ENCODE peak calls at places on chromosome 11, in eight cellular contexts. P is activated gamma-delta T cell; V is HT-29; L is GM23248; S is stimulated activated naive B cell treated with anti-CD40 and anti-IgM and Interleukin-4, amounts not matched to agents 10 μg/mL and 1 μg/mL and 100 μg/mL, for 72 hours; D is HFF-Myc; N is T-helper 2 cell; R is activated CD8-positive, alpha-beta memory T cell treated with anti-CD3 and anti-CD28 coated beads for 1 hour. W is an unnamed sample.

GRCh38 chr11:12439615-12440014 is 62.2 kb downstream of the PARVA start:
- DNase-seq in D (no peak), L (no peak), V (peak; percentile 27), N (no peak), P (no peak), S (no peak), R (no peak), W (no peak)

GRCh38 chr11:48020092-48020755 is 39.9 kb downstream of the PTPRJ start:
- DNase-seq in P (no peak), S (peak; percentile 55), V (no peak), D (no peak), N (peak; percentile 95), L (no peak), R (no peak), W (no peak)

GRCh38 chr11:121321614-121322243 is 29.2 kb downstream of the SC5D start:
- DNase-seq in N (peak; percentile 71), P (no peak), V (peak; percentile 77), L (peak; percentile 52), R (no peak), D (no peak), S (no peak), W (no peak)

GRCh38 chr11:76637491-76638266 is 32.9 kb downstream of the LRRC32 start:
- DNase-seq in R (no peak), P (no peak), D (no peak), N (peak; percentile 24), L (no peak), V (no peak), S (peak; percentile 80), W (peak; percentile 66)

GRCh38 chr11:135061166-135061565 is 649.1 kb upstream of the B3GAT1 start:
- DNase-seq in N (no peak), R (no peak), D (no peak), P (no peak), S (no peak), V (no peak), L (no peak), W (no peak)

GRCh38 chr11:75063732-75064314 is 32.9 kb downstream of the OR2AT4 start:
- DNase-seq in R (no peak), S (no peak), D (no peak), P (no peak), V (no peak), N (no peak), L (peak; percentile 1), W (no peak)

GRCh38 chr11:68213555-68214172 is 568 bp upstream of the KMT5B start:
- DNase-seq in P (peak; percentile 78), D (peak; percentile 42), S (peak; percentile 82), V (peak; percentile 94), N (peak; percentile 98), R (peak; percentile 54), L (peak; percentile 97), W (peak; percentile 80)

GRCh38 chr11:89163686-89164085 is 14.0 kb upstream of the TYR start:
- DNase-seq in R (no peak), V (no peak), N (no peak), D (no peak), P (no peak), L (no peak), S (no peak), W (no peak)

GRCh38 chr11:9759519-9760179 is 95.8 kb downstream of the SWAP70 start:
- DNase-seq in S (peak; percentile 93), P (no peak), V (peak; percentile 73), R (peak; percentile 53), N (peak; percentile 96), L (peak; percentile 99), D (peak; percentile 100), W (no peak)

GRCh38 chr11:117096140-117096972 is 1.9 kb downstream of the SIK3 start:
- DNase-seq in D (no peak), L (peak; percentile 40), R (no peak), N (peak; percentile 57), P (no peak), S (peak; percentile 56), V (no peak), W (no peak)

GRCh38 chr11:78131956-78132355 is 7.5 kb downstream of the ALG8 start:
- DNase-seq in V (no peak), L (no peak), P (no peak), S (no peak), N (no peak), D (no peak), R (no peak), W (no peak)

GRCh38 chr11:22508691-22509090 is 116.9 kb downstream of the FANCF start:
- DNase-seq in S (no peak), R (no peak), L (no peak), P (no peak), N (no peak), V (no peak), D (no peak), W (no peak)

GRCh38 chr11:110445428-110445827 is 15.7 kb downstream of the FDX1 start:
- DNase-seq in P (no peak), V (no peak), L (peak; percentile 7), N (no peak), R (no peak), S (no peak), D (no peak), W (no peak)

W was measured in GM12864.